ENCODE peak calls at places on chromosomes 2 and 18, in ten cellular contexts. M is GM23338; T is dorsolateral prefrontal cortex; H is A673; A is cardiac muscle cell; L is CD4-positive, alpha-beta T cell; X is WERI-Rb-1; Q is fibroblast of lung; E is breast epithelium; Z is heart right ventricle. C is an unnamed sample.

GRCh38 chr18:21593540-21594257 is 6.8 kb downstream of the ESCO1 start:
- DNase-seq in L (no peak), E (no peak), X (no peak), Z (no peak), T (no peak), H (peak; percentile 18), A (no peak), M (no peak), Q (no peak), C (no peak)

GRCh38 chr2:26460613-26461031 is 17.3 kb downstream of the OTOF start:
- DNase-seq in E (peak; percentile 38), H (no peak), A (no peak), Z (no peak), M (no peak), T (peak; percentile 29), X (peak; percentile 8), Q (no peak), L (no peak), C (no peak)

GRCh38 chr2:38158361-38159128 is 82.6 kb upstream of the CYP1B1 start:
- DNase-seq in T (no peak), M (no peak), X (no peak), Z (no peak), A (no peak), E (no peak), H (no peak), Q (no peak), L (no peak), C (no peak)

GRCh38 chr2:120346667-120347358 is 877 bp downstream of the INHBB start:
- DNase-seq in T (no peak), L (no peak), H (no peak), M (peak; percentile 55), A (peak; percentile 26), E (no peak), Z (no peak), Q (peak; percentile 39), X (no peak), C (peak; percentile 12)

GRCh38 chr18:59650266-59650820 is 46.9 kb downstream of the CCBE1 start:
- DNase-seq in H (peak; percentile 34), Q (peak; percentile 66), L (no peak), X (peak; percentile 50), E (no peak), Z (no peak), T (no peak), A (no peak), M (no peak), C (no peak)

GRCh38 chr2:38810488-38810887 is 32.5 kb downstream of the GEMIN6 start:
- DNase-seq in X (no peak), A (no peak), E (no peak), M (no peak), H (no peak), T (no peak), L (no peak), Z (no peak), Q (no peak), C (no peak)

GRCh38 chr2:163573652-163574051 is 162.2 kb downstream of the FIGN start:
- DNase-seq in A (no peak), Z (no peak), L (no peak), T (no peak), X (no peak), M (no peak), E (no peak), Q (no peak), H (no peak), C (no peak)

GRCh38 chr2:211455225-211455841 is 898.9 kb downstream of the CPS1 start:
- DNase-seq in T (no peak), H (peak; percentile 84), Z (no peak), M (peak; percentile 71), E (no peak), L (no peak), A (peak; percentile 61), X (peak; percentile 39), Q (peak; percentile 23), C (no peak)

GRCh38 chr2:73257425-73258125 is 23.5 kb downstream of the CCT7 start:
- DNase-seq in L (no peak), Z (no peak), H (peak; percentile 29), M (no peak), T (no peak), Q (no peak), A (no peak), X (no peak), E (no peak), C (no peak)

GRCh38 chr2:23954325-23955014 is 14.2 kb downstream of the UBXN2A start:
- DNase-seq in X (no peak), E (no peak), Q (no peak), M (no peak), L (no peak), T (no peak), H (no peak), Z (no peak), A (no peak), C (no peak)

GRCh38 chr2:111196435-111196834 is 75.7 kb downstream of the BCL2L11 start:
- DNase-seq in Q (no peak), A (no peak), E (no peak), T (no peak), Z (no peak), X (no peak), H (no peak), L (no peak), M (no peak), C (no peak)

GRCh38 chr2:160472839-160473251 is 20.8 kb downstream of the RBMS1 start:
- DNase-seq in T (no peak), X (no peak), L (no peak), E (no peak), M (no peak), H (peak; percentile 47), A (no peak), Z (no peak), Q (peak; percentile 38), C (no peak)

GRCh38 chr2:172046080-172046678 is 39.1 kb upstream of the DLX1 start:
- DNase-seq in Q (peak; percentile 49), E (no peak), M (no peak), T (no peak), L (no peak), Z (no peak), A (no peak), H (peak; percentile 81), X (no peak), C (no peak)

GRCh38 chr2:215651412-215651811 is 215.5 kb upstream of the FN1 start:
- DNase-seq in L (no peak), E (no peak), H (no peak), Z (no peak), T (no peak), Q (no peak), X (no peak), A (no peak), M (no peak), C (no peak)

GRCh38 chr2:171668111-171668600 is 19.1 kb upstream of the DYNC1I2 start:
- DNase-seq in M (peak; percentile 8), L (no peak), X (no peak), E (no peak), Q (no peak), T (no peak), Z (no peak), H (no peak), A (no peak), C (no peak)

GRCh38 chr2:168736636-168737424 is 65.6 kb upstream of the NOSTRIN start:
- DNase-seq in M (no peak), L (no peak), A (peak; percentile 44), T (no peak), Z (no peak), H (no peak), X (no peak), Q (no peak), E (no peak), C (no peak)

GRCh38 chr2:219125225-219125885 is 35.3 kb downstream of the NHEJ1 start:
- DNase-seq in Z (peak; percentile 34), L (no peak), E (no peak), T (no peak), Q (peak; percentile 98), H (no peak), A (no peak), M (no peak), X (no peak), C (no peak)

GRCh38 chr2:45649855-45650806 is 1.3 kb upstream of the PRKCE start:
- DNase-seq in L (peak; percentile 48), Q (peak; percentile 62), M (peak; percentile 60), A (peak; percentile 84), T (no peak), Z (peak; percentile 82), E (peak; percentile 61), X (peak; percentile 77), H (peak; percentile 36), C (peak; percentile 72)
- H3K27ac ChIP-seq in L (peak overlapping the region; percentile 58), Q (peak overlapping the region; percentile 65), M (no peak overlapping the region), A (peak overlapping the region; percentile 78), T (peak overlapping the region; percentile 86), Z (peak overlapping the region; percentile 97), E (peak overlapping the region; percentile 99), X (no peak overlapping the region), H (no peak overlapping the region), C (peak overlapping the region; percentile 80)

GRCh38 chr2:36478332-36478738 is 119.6 kb downstream of the FEZ2 start:
- DNase-seq in X (no peak), T (no peak), Z (no peak), E (no peak), Q (peak; percentile 93), M (no peak), A (no peak), H (peak; percentile 64), L (no peak), C (no peak)
- H3K27ac ChIP-seq in X (no peak overlapping the region), T (no peak overlapping the region), Z (peak overlapping the region; percentile 52), E (peak overlapping the region; percentile 70), Q (peak overlapping the region; percentile 83), M (peak overlapping the region; percentile 48), A (no peak overlapping the region), H (peak overlapping the region; percentile 53), L (no peak overlapping the region), C (no peak overlapping the region)

GRCh38 chr2:229884775-229885699 is 36.8 kb downstream of the TRIP12 start:
- DNase-seq in X (no peak), Q (no peak), A (no peak), T (no peak), M (no peak), L (no peak), H (no peak), Z (no peak), E (no peak), C (no peak)

GRCh38 chr2:229887441-229887840 is 34.4 kb downstream of the TRIP12 start:
- DNase-seq in Z (no peak), Q (no peak), L (no peak), H (no peak), E (no peak), A (no peak), T (no peak), X (no peak), M (no peak), C (no peak)

GRCh38 chr2:229882583-229882982 is 39.2 kb downstream of the TRIP12 start:
- DNase-seq in X (no peak), Z (no peak), Q (no peak), L (no peak), E (no peak), M (peak; percentile 43), A (no peak), H (no peak), T (no peak), C (no peak)

GRCh38 chr2:229889023-229889422 is 32.8 kb downstream of the TRIP12 start:
- DNase-seq in E (no peak), L (no peak), T (no peak), X (no peak), M (no peak), A (no peak), H (no peak), Q (no peak), Z (no peak), C (no peak)

GRCh38 chr2:229888031-229888430 is 33.8 kb downstream of the TRIP12 start:
- DNase-seq in L (no peak), A (no peak), T (no peak), M (no peak), E (no peak), Z (no peak), H (no peak), X (no peak), Q (no peak), C (no peak)
- H3K27ac ChIP-seq in L (no peak overlapping the region), A (no peak overlapping the region), T (no peak overlapping the region), M (no peak overlapping the region), E (no peak overlapping the region), Z (no peak overlapping the region), H (no peak overlapping the region), X (no peak overlapping the region), Q (no peak overlapping the region), C (no peak overlapping the region)

GRCh38 chr18:43847164-43848091 is 570.1 kb upstream of the SYT4 start:
- DNase-seq in L (no peak), M (peak; percentile 14), A (no peak), Z (no peak), X (no peak), T (no peak), E (no peak), H (peak; percentile 84), Q (peak; percentile 84), C (no peak)
- H3K27ac ChIP-seq in L (no peak overlapping the region), M (no peak overlapping the region), A (no peak overlapping the region), Z (peak overlapping the region; percentile 57), X (no peak overlapping the region), T (no peak overlapping the region), E (peak overlapping the region; percentile 52), H (peak overlapping the region; percentile 74), Q (no peak overlapping the region), C (no peak overlapping the region)